ENCODE peak calls at places on chromosomes 6 and 20, in six cellular contexts. F is esophagus squamous epithelium, Y is GM23248, S is bronchial epithelial cell, J is SJSA1, C is IMR-90. A is an unnamed sample. For H3K36me3, the result is how much of the 10 kb centered on the place peaks cover.

GRCh38 chr6:164569503-164569902 is 739.9 kb downstream of the C6orf118 start:
- DNase-seq in C (no peak), F (no peak), S (no peak), Y (no peak), J (no peak), A (no peak)

GRCh38 chr20:45322952-45323383 is 14.9 kb upstream of the MATN4 start:
- DNase-seq in F (no peak), S (peak), C (peak), J (no peak), Y (peak), A (peak)

GRCh38 chr6:153231048-153231635 is 100.1 kb upstream of the RGS17 start:
- DNase-seq in C (peak), Y (peak), F (no peak), J (peak), S (peak), A (peak)

GRCh38 chr6:47245745-47246371 is 63.8 kb downstream of the TNFRSF21 start:
- DNase-seq in S (no peak), J (no peak), Y (no peak), F (no peak), C (no peak), A (no peak)

GRCh38 chr20:58523916-58524315 is 8.7 kb upstream of the APCDD1L start:
- DNase-seq in S (no peak), F (no peak), Y (peak), C (peak), J (no peak), A (no peak)

GRCh38 chr6:118787746-118788419 is 106.1 kb upstream of the ASF1A start:
- DNase-seq in F (no peak), J (no peak), S (no peak), Y (peak), C (no peak), A (peak)

GRCh38 chr6:225121-225721 is 67.1 kb upstream of the DUSP22 start:
- DNase-seq in S (peak), F (no peak), J (no peak), Y (no peak), C (no peak), A (no peak)

GRCh38 chr20:15703171-15703911 is 869.9 kb downstream of the KIF16B start:
- DNase-seq in Y (peak), F (no peak), C (peak), J (peak), S (peak), A (peak)

GRCh38 chr6:140178550-140179334 is 804.3 kb upstream of the CITED2 start:
- DNase-seq in C (peak), F (no peak), J (peak), S (peak), Y (peak), A (peak)

GRCh38 chr6:122853259-122853995 is 64.4 kb downstream of the SMPDL3A start:
- DNase-seq in J (no peak), F (no peak), Y (no peak), S (no peak), C (no peak), A (peak)

GRCh38 chr6:18081025-18081668 is 41.3 kb downstream of the NHLRC1 start:
- DNase-seq in Y (no peak), F (no peak), S (no peak), J (no peak), C (peak), A (no peak)

GRCh38 chr6:153727910-153728309 is 311.1 kb upstream of the OPRM1 start:
- DNase-seq in S (peak), J (no peak), Y (peak), C (no peak), F (no peak), A (no peak)

GRCh38 chr20:20399705-20400104 is 31.8 kb downstream of the INSM1 start:
- DNase-seq in F (no peak), Y (no peak), C (no peak), J (no peak), S (no peak), A (no peak)

GRCh38 chr6:75201076-75201475 is 4.8 kb downstream of the COL12A1 start:
- DNase-seq in F (no peak), S (no peak), C (no peak), Y (peak), J (no peak), A (no peak)

GRCh38 chr20:3000852-3001523 is 42.4 kb upstream of the GNRH2 start:
- DNase-seq in Y (peak), C (peak), J (peak), S (peak), F (no peak), A (no peak)

GRCh38 chr6:33430991-33431879 is 11.4 kb downstream of the SYNGAP1 start:
- DNase-seq in J (no peak), S (no peak), C (peak), Y (peak), F (no peak), A (no peak)

GRCh38 chr6:108027594-108027993 is 46.9 kb downstream of the OSTM1 start:
- DNase-seq in J (no peak), Y (peak), C (peak), F (no peak), S (peak), A (peak)

GRCh38 chr6:85752602-85753001 is 109.9 kb upstream of the SYNCRIP start:
- DNase-seq in J (no peak), C (no peak), Y (no peak), F (no peak), S (no peak), A (no peak)

GRCh38 chr6:99348220-99348822 is 1.2 kb downstream of the FAXC start:
- DNase-seq in C (no peak), Y (no peak), J (peak), S (no peak), F (no peak), A (no peak)

GRCh38 chr20:62427172-62428007 is at the start of gene RBBP8NL:
- DNase-seq in J (no peak), C (no peak), S (peak), Y (no peak), F (no peak), A (no peak)

GRCh38 chr6:156794963-156795362 is 17.8 kb downstream of the ARID1B start:
- DNase-seq in C (no peak), Y (no peak), F (no peak), J (no peak), S (no peak), A (peak)

GRCh38 chr20:21338291-21338690 is 35.2 kb downstream of the XRN2 start:
- DNase-seq in Y (no peak), F (no peak), S (no peak), C (no peak), J (no peak), A (no peak)

GRCh38 chr6:126848119-126848518 is 270.4 kb upstream of the RSPO3 start:
- DNase-seq in S (no peak), F (no peak), J (no peak), Y (no peak), C (no peak), A (no peak)

GRCh38 chr6:168533428-168533827 is 92.4 kb downstream of the SMOC2 start:
- DNase-seq in Y (no peak), C (no peak), F (no peak), J (no peak), S (no peak), A (no peak)

GRCh38 chr6:341914-342831 is 49.4 kb upstream of the IRF4 start:
- DNase-seq in F (no peak), C (no peak), Y (no peak), S (no peak), J (peak), A (no peak)

GRCh38 chr20:57079016-57080005 is 187.1 kb downstream of the BMP7 start:
- DNase-seq in Y (peak), J (peak), C (no peak), F (no peak), S (no peak), A (peak)

GRCh38 chr20:45432294-45432693 is 16.4 kb downstream of the PIGT start:
- DNase-seq in Y (no peak), S (no peak), J (no peak), F (no peak), C (no peak), A (no peak)

GRCh38 chr6:166958926-166959861 is 2.8 kb upstream of the RNASET2 start:
- DNase-seq in C (no peak), J (no peak), F (no peak), Y (no peak), S (peak), A (no peak)

GRCh38 chr6:12423852-12424251 is 133.7 kb downstream of the EDN1 start:
- DNase-seq in F (no peak), C (no peak), Y (no peak), S (peak), J (no peak), A (no peak)

GRCh38 chr6:11711644-11711993 is 67.0 kb downstream of the ADTRP start:
- DNase-seq in J (no peak), S (peak), Y (peak), F (no peak), C (peak), A (no peak)

GRCh38 chr6:100549406-100550167 is 84.9 kb upstream of the SIM1 start:
- DNase-seq in Y (peak), C (peak), S (peak), F (no peak), J (no peak), A (no peak)

GRCh38 chr6:112482373-112482772 is 135.2 kb downstream of the RFPL4B start:
- DNase-seq in S (peak), C (no peak), J (no peak), Y (no peak), F (no peak), A (no peak)

GRCh38 chr6:105596284-105596755 is 193.4 kb upstream of the PREP start:
- DNase-seq in F (no peak), C (peak), J (peak), Y (peak), S (peak), A (peak)

GRCh38 chr6:92587521-92587920 is 831.8 kb downstream of the EPHA7 start:
- DNase-seq in F (no peak), J (no peak), C (no peak), Y (no peak), S (peak), A (no peak)

GRCh38 chr6:97919631-97920030 is 636.6 kb upstream of the MMS22L start:
- DNase-seq in C (no peak), Y (no peak), F (no peak), J (no peak), S (peak), A (no peak)

GRCh38 chr20:57911512-57912226 is 201.9 kb upstream of the PMEPA1 start:
- DNase-seq in S (no peak), C (no peak), J (no peak), Y (peak), F (no peak), A (no peak)

GRCh38 chr6:148590881-148591280 is 155.9 kb upstream of the UST start:
- DNase-seq in C (no peak), S (no peak), J (no peak), Y (no peak), F (no peak), A (no peak)

GRCh38 chr20:2804041-2804828 is 3.8 kb upstream of the CPXM1 start:
- DNase-seq in S (no peak), Y (no peak), C (no peak), F (no peak), J (no peak), A (no peak)

GRCh38 chr6:170403451-170403850 is 96.9 kb downstream of the FAM120B start:
- DNase-seq in F (no peak), C (peak), J (peak), Y (peak), S (no peak), A (no peak)

GRCh38 chr6:42294759-42295158 is 77.1 kb upstream of the MRPS10 start:
- DNase-seq in J (peak), F (no peak), Y (peak), S (peak), C (peak), A (peak)

GRCh38 chr6:6547111-6547879 is 41.2 kb upstream of the LY86 start:
- DNase-seq in C (peak), S (peak), F (peak), Y (peak), J (peak), A (peak)
- H3K4me3 ChIP-seq in C (peak), S (peak), F (peak), Y (no peak), J (no peak), A (no peak)

GRCh38 chr20:36929290-36929689 is 22.2 kb downstream of the SAMHD1 start:
- DNase-seq in S (peak), F (no peak), J (no peak), C (peak), Y (peak), A (peak)

GRCh38 chr20:36936341-36936740 is 15.2 kb downstream of the SAMHD1 start:
- DNase-seq in Y (no peak), C (no peak), J (no peak), F (no peak), S (no peak), A (no peak)

GRCh38 chr20:36927704-36928103 is 23.8 kb downstream of the SAMHD1 start:
- DNase-seq in Y (no peak), S (no peak), J (no peak), F (no peak), C (no peak), A (no peak)

GRCh38 chr20:36929691-36930090 is 21.8 kb downstream of the SAMHD1 start:
- DNase-seq in F (no peak), Y (no peak), C (no peak), S (no peak), J (no peak), A (no peak)

GRCh38 chr20:36932476-36933426 is 18.8 kb downstream of the SAMHD1 start:
- DNase-seq in Y (peak), S (no peak), F (no peak), J (peak), C (peak), A (no peak)
- H3K36me3 ChIP-seq in Y (under half), S (under half), F (under half), J (under half), C (under half), A (under half)

GRCh38 chr20:52103911-52104545 is 87.6 kb downstream of the ZFP64 start:
- DNase-seq in J (no peak), Y (peak), S (no peak), F (no peak), C (peak), A (peak)

GRCh38 chr20:52104546-52105044 is 87.0 kb downstream of the ZFP64 start:
- DNase-seq in S (no peak), J (no peak), C (peak), F (no peak), Y (peak), A (peak)

GRCh38 chr20:52102126-52102525 is 89.5 kb downstream of the ZFP64 start:
- DNase-seq in F (no peak), J (no peak), S (no peak), C (no peak), Y (no peak), A (no peak)

GRCh38 chr20:52102559-52102958 is 89.0 kb downstream of the ZFP64 start:
- DNase-seq in J (no peak), S (no peak), F (no peak), C (no peak), Y (no peak), A (no peak)

GRCh38 chr20:52103469-52103910 is 88.1 kb downstream of the ZFP64 start:
- DNase-seq in S (peak), C (peak), F (no peak), Y (peak), J (no peak), A (no peak)
- H3K4me3 ChIP-seq in S (peak), C (peak), F (peak), Y (peak), J (no peak), A (peak)

DNA sequence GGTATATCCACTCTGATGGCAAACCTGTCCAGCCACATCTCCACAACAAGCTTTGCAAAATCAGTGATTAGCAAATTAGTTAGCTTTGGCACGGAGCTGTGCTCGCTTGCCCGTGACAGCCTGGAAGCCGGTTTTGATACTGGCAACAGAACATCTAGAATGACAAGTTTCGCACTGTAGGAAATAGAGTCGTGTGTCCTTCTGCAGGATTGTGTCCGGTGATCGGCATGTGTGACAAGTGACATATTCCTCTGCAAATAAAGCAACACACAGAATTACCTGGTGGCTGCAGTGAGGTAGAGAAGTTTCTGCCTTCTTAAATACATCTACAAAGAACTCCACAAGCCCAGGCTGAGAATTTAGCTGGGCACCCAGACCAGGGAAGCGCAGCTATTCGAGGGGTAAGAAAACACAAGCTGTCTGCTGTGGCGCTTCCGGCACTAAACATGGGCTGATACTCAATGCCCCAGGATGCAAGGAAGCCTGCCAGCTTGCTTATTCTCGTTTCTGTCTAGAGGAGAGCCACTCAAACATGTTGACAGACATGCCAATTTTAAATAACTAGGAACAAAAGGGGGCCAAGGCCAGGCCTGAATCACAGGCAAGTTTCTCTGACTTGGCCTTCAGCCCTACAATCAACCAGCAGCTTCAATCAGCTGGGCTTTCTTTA is 22.3 kb downstream of the EIF2S2 start:
- DNase-seq in F (no peak), S (no peak), J (no peak), Y (no peak), C (no peak), A (no peak)
- H3K36me3 ChIP-seq in F (under half), S (under half), J (half or more), Y (half or more), C (half or more), A (half or more)

DNA sequence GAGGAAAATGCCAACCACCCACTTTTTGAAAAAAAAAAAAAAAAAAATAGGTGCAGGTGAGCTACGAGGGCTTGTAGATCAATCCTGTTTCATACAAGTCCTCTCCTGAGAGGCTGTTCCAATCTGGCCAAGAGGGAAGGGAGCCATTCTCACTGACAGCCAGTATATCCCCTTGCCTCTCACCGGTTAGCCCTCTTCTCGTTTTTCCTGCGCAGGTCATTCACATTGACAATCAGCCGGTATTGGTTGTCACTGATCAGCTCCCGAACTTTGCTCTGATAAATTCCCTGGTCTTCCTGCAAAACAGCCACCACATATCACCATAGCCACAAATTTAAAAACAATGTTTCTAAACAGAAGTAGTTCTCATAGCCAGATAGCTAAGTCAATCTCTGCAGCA is 1.4 kb downstream of the MCM3 start:
- DNase-seq in Y (no peak), S (no peak), C (no peak), J (no peak), F (no peak), A (no peak)
- H3K4me3 ChIP-seq in Y (peak), S (no peak), C (no peak), J (peak), F (no peak), A (peak)

DNA sequence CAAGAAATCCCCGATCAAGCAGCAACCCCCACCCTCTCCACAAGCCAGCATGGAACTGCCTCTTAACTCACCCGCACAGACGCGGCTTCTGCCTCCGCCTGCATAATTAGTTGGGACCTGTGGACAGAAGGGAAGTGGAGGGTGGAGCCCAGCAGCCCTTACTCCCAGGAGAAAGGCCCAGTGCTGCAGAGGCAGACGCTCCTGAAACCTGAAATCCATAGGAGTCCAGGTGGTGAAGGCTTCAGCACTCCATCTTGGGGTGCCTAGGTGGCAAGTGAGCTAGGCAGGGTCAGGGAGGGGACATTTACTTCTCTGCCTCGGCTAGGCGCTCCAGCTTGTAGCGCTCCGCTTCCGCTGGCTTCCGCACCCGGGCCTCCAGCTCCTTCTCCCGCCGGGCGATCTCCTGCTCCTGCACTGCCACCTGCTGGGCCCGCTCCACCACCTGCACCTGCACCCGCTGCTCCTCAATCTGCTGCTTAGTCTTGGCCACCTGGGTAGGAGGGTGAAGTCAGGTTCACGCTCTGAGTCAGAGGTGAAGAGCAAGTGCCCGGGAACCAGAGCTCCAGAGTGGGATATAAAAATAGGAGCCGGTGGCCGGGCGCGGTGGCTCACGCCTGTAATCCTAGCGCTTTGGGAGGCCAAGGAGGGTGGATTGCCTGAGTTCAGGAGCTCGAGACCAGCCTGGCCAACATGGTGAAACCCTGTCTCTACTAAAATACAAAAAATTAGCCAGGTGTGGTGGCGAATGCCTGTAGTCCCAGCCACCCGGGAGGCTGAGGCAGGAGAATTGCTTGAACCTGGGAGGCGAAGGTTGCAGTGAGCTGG is 10.7 kb downstream of the TUBB start:
- DNase-seq in J (no peak), F (no peak), S (peak), C (peak), Y (peak), A (no peak)
- H3K36me3 ChIP-seq in J (half or more), F (under half), S (under half), C (half or more), Y (half or more), A (under half)

GRCh38 chr6:35317483-35318199 is 20.0 kb downstream of the DEF6 start:
- DNase-seq in S (no peak), F (no peak), C (no peak), J (no peak), Y (peak), A (no peak)
- H3K4me3 ChIP-seq in S (peak), F (peak), C (peak), J (peak), Y (peak), A (peak)

A was measured in MG63.